ENCODE peak calls at places on chromosomes 6 and 20, in four cellular contexts. One of them, this sample, is unnamed.
A peak's percentile ranks its signal among the peaks of the same experiment; 100 is the strongest.

GRCh38 chr20:63521602-63522001 is 1.0 kb downstream of the PPDPF start:
- DNase-seq in hypothalamus: no peak
- DNase-seq in ELR: peak; percentile 32
- DNase-seq in HTR-8/SVneo: no peak
- DNase-seq in this sample: no peak

GRCh38 chr6:39092124-39092523 is 22.9 kb downstream of the SAYSD1 start:
- DNase-seq in hypothalamus: no peak
- DNase-seq in ELR: peak; percentile 28
- DNase-seq in HTR-8/SVneo: no peak
- DNase-seq in this sample: no peak

GRCh38 chr6:43074847-43075741 is 1.0 kb upstream of the PTK7 start:
- DNase-seq in hypothalamus: no peak
- DNase-seq in ELR: peak; percentile 17
- DNase-seq in HTR-8/SVneo: no peak
- DNase-seq in this sample: no peak

GRCh38 chr6:140379919-140380318 is 1005.5 kb upstream of the CITED2 start:
- DNase-seq in hypothalamus: no peak
- DNase-seq in ELR: peak; percentile 41
- DNase-seq in HTR-8/SVneo: no peak
- DNase-seq in this sample: no peak

GRCh38 chr20:56788041-56788670 is 159.1 kb downstream of the TFAP2C start:
- DNase-seq in hypothalamus: no peak
- DNase-seq in ELR: peak; percentile 100
- DNase-seq in HTR-8/SVneo: peak; percentile 98
- DNase-seq in this sample: peak; percentile 97

GRCh38 chr6:37688088-37688850 is 9.4 kb downstream of the MDGA1 start:
- DNase-seq in hypothalamus: no peak
- DNase-seq in ELR: no peak
- DNase-seq in HTR-8/SVneo: no peak
- DNase-seq in this sample: no peak

GRCh38 chr20:33460711-33461110 is 17.1 kb upstream of the SNTA1 start:
- DNase-seq in hypothalamus: no peak
- DNase-seq in ELR: no peak
- DNase-seq in HTR-8/SVneo: no peak
- DNase-seq in this sample: no peak

GRCh38 chr6:118776607-118777549 is 117.1 kb upstream of the ASF1A start:
- DNase-seq in hypothalamus: no peak
- DNase-seq in ELR: peak; percentile 77
- DNase-seq in HTR-8/SVneo: peak; percentile 74
- DNase-seq in this sample: peak; percentile 41

GRCh38 chr6:18707714-18708439 is 320.7 kb downstream of the RNF144B start:
- DNase-seq in hypothalamus: no peak
- DNase-seq in ELR: no peak
- DNase-seq in HTR-8/SVneo: no peak
- DNase-seq in this sample: no peak

GRCh38 chr20:25195962-25196700 is 619 bp downstream of the ENTPD6 start:
- DNase-seq in hypothalamus: no peak
- DNase-seq in ELR: peak; percentile 46
- DNase-seq in HTR-8/SVneo: peak; percentile 22
- DNase-seq in this sample: no peak

GRCh38 chr6:158050107-158050735 is 68.6 kb downstream of the SYNJ2 start:
- DNase-seq in hypothalamus: no peak
- DNase-seq in ELR: no peak
- DNase-seq in HTR-8/SVneo: no peak
- DNase-seq in this sample: no peak

GRCh38 chr6:152273638-152274037 is 363.5 kb downstream of the SYNE1 start:
- DNase-seq in hypothalamus: no peak
- DNase-seq in ELR: no peak
- DNase-seq in HTR-8/SVneo: no peak
- DNase-seq in this sample: peak; percentile 41

GRCh38 chr6:33983109-33983475 is 162.8 kb downstream of the GRM4 start:
- DNase-seq in hypothalamus: no peak
- DNase-seq in ELR: peak; percentile 40
- DNase-seq in HTR-8/SVneo: peak; percentile 83
- DNase-seq in this sample: peak; percentile 82

GRCh38 chr6:89487864-89488263 is 54.9 kb downstream of the ANKRD6 start:
- DNase-seq in hypothalamus: no peak
- DNase-seq in ELR: no peak
- DNase-seq in HTR-8/SVneo: no peak
- DNase-seq in this sample: no peak

GRCh38 chr20:47293524-47294157 is 62.9 kb downstream of the ZMYND8 start:
- DNase-seq in hypothalamus: no peak
- DNase-seq in ELR: no peak
- DNase-seq in HTR-8/SVneo: no peak
- DNase-seq in this sample: no peak

GRCh38 chr6:49966823-49967222 is 2.6 kb downstream of the DEFB113 start:
- DNase-seq in hypothalamus: no peak
- DNase-seq in ELR: no peak
- DNase-seq in HTR-8/SVneo: no peak
- DNase-seq in this sample: no peak

GRCh38 chr20:17825949-17826843 is 126.4 kb downstream of the BANF2 start:
- DNase-seq in hypothalamus: no peak
- DNase-seq in ELR: peak; percentile 43
- DNase-seq in HTR-8/SVneo: no peak
- DNase-seq in this sample: no peak

GRCh38 chr6:44411141-44411540 is 23.6 kb downstream of the CDC5L start:
- DNase-seq in hypothalamus: no peak
- DNase-seq in ELR: no peak
- DNase-seq in HTR-8/SVneo: no peak
- DNase-seq in this sample: no peak

GRCh38 chr6:5025911-5026819 is 22.3 kb upstream of the RPP40 start:
- DNase-seq in hypothalamus: peak; percentile 13
- DNase-seq in ELR: peak; percentile 53
- DNase-seq in HTR-8/SVneo: no peak
- DNase-seq in this sample: no peak

GRCh38 chr20:17613328-17614175 is 43.7 kb downstream of the DSTN start:
- DNase-seq in hypothalamus: no peak
- DNase-seq in ELR: no peak
- DNase-seq in HTR-8/SVneo: no peak
- DNase-seq in this sample: no peak

GRCh38 chr20:1825492-1825891 is 69.7 kb upstream of the SIRPA start:
- DNase-seq in hypothalamus: no peak
- DNase-seq in ELR: peak; percentile 39
- DNase-seq in HTR-8/SVneo: peak; percentile 41
- DNase-seq in this sample: no peak